ENCODE peak calls at places on chromosomes 6 and 20, in nine cellular contexts. R is tibial artery, O is prostate gland, Y is Panc1, T is right cardiac atrium, W is IMR-90, C is transverse colon, M is GM06990, J is fibroblast of lung. D is an unnamed sample.
A peak's percentile ranks its signal among the peaks of the same experiment; 100 is the strongest.

GRCh38 chr6:6816716-6817115 is 228.2 kb downstream of the LY86 start:
- DNase-seq in R (no peak), O (no peak), Y (no peak), T (no peak), W (no peak), C (no peak), M (no peak), J (no peak), D (no peak)

GRCh38 chr20:62615750-62616251 is 26.5 kb upstream of the SLCO4A1 start:
- DNase-seq in R (no peak), O (no peak), Y (no peak), T (peak; percentile 33), W (no peak), C (no peak), M (no peak), J (no peak), D (no peak)

GRCh38 chr6:106608080-106608668 is 21.1 kb downstream of the RTN4IP1 start:
- DNase-seq in R (no peak), O (peak; percentile 31), Y (peak; percentile 56), T (no peak), W (peak; percentile 49), C (peak; percentile 12), M (peak; percentile 36), J (peak; percentile 59), D (no peak)

GRCh38 chr20:37315293-37316110 is 26.0 kb downstream of the MANBAL start:
- DNase-seq in R (peak; percentile 82), O (no peak), Y (no peak), T (peak; percentile 93), W (peak; percentile 92), C (peak; percentile 57), M (peak; percentile 72), J (peak; percentile 92), D (peak; percentile 88)

GRCh38 chr20:22524393-22525015 is 59.9 kb downstream of the FOXA2 start:
- DNase-seq in R (no peak), O (no peak), Y (no peak), T (no peak), W (no peak), C (no peak), M (no peak), J (no peak), D (no peak)

GRCh38 chr6:100084301-100085161 is 90.5 kb upstream of the MCHR2 start:
- DNase-seq in R (no peak), O (no peak), Y (no peak), T (no peak), W (peak; percentile 2), C (no peak), M (no peak), J (peak; percentile 36), D (no peak)

GRCh38 chr6:14035448-14035847 is 82.1 kb upstream of the CD83 start:
- DNase-seq in R (no peak), O (no peak), Y (no peak), T (no peak), W (peak; percentile 96), C (no peak), M (no peak), J (peak; percentile 93), D (no peak)

GRCh38 chr6:158991017-158991723 is 8.8 kb downstream of the RSPH3 start:
- DNase-seq in R (no peak), O (no peak), Y (no peak), T (no peak), W (no peak), C (no peak), M (no peak), J (no peak), D (no peak)

GRCh38 chr20:63950701-63951397 is 5.4 kb downstream of the UCKL1 start:
- DNase-seq in R (no peak), O (no peak), Y (no peak), T (peak; percentile 77), W (no peak), C (no peak), M (no peak), J (no peak), D (no peak)

GRCh38 chr6:4380881-4381281 is 245.5 kb upstream of the ECI2 start:
- DNase-seq in R (no peak), O (no peak), Y (no peak), T (no peak), W (no peak), C (no peak), M (no peak), J (no peak), D (no peak)

GRCh38 chr6:147037881-147038280 is 166.3 kb upstream of the STXBP5 start:
- DNase-seq in R (no peak), O (no peak), Y (no peak), T (no peak), W (no peak), C (no peak), M (no peak), J (no peak), D (no peak)

GRCh38 chr6:81075974-81076373 is 676.5 kb downstream of the TENT5A start:
- DNase-seq in R (no peak), O (no peak), Y (no peak), T (no peak), W (peak; percentile 12), C (no peak), M (no peak), J (peak; percentile 8), D (no peak)

GRCh38 chr6:11810039-11810541 is 31.5 kb upstream of the ADTRP start:
- DNase-seq in R (peak; percentile 85), O (peak; percentile 24), Y (no peak), T (peak; percentile 86), W (peak; percentile 79), C (peak; percentile 91), M (no peak), J (peak; percentile 90), D (peak; percentile 91)

GRCh38 chr20:34925981-34926380 is 29.6 kb downstream of the GSS start:
- DNase-seq in R (no peak), O (no peak), Y (no peak), T (no peak), W (no peak), C (no peak), M (no peak), J (no peak), D (no peak)

GRCh38 chr6:113433506-113433991 is 423.6 kb upstream of the MARCKS start:
- DNase-seq in R (peak; percentile 79), O (peak; percentile 92), Y (no peak), T (peak; percentile 58), W (peak; percentile 83), C (peak; percentile 53), M (no peak), J (peak; percentile 92), D (peak; percentile 80)

GRCh38 chr20:31809656-31810055 is 9.5 kb upstream of the MYLK2 start:
- DNase-seq in R (no peak), O (no peak), Y (no peak), T (no peak), W (no peak), C (no peak), M (no peak), J (no peak), D (no peak)

GRCh38 chr6:95959291-95959690 is 56.5 kb upstream of the FUT9 start:
- DNase-seq in R (no peak), O (no peak), Y (no peak), T (no peak), W (no peak), C (no peak), M (no peak), J (no peak), D (no peak)

GRCh38 chr6:143621876-143622605 is 55.7 kb upstream of the PHACTR2 start:
- DNase-seq in R (no peak), O (no peak), Y (no peak), T (no peak), W (peak; percentile 46), C (no peak), M (no peak), J (no peak), D (no peak)

GRCh38 chr6:51613558-51613957 is 473.9 kb downstream of the PKHD1 start:
- DNase-seq in R (no peak), O (no peak), Y (no peak), T (no peak), W (no peak), C (no peak), M (no peak), J (no peak), D (no peak)

DNA sequence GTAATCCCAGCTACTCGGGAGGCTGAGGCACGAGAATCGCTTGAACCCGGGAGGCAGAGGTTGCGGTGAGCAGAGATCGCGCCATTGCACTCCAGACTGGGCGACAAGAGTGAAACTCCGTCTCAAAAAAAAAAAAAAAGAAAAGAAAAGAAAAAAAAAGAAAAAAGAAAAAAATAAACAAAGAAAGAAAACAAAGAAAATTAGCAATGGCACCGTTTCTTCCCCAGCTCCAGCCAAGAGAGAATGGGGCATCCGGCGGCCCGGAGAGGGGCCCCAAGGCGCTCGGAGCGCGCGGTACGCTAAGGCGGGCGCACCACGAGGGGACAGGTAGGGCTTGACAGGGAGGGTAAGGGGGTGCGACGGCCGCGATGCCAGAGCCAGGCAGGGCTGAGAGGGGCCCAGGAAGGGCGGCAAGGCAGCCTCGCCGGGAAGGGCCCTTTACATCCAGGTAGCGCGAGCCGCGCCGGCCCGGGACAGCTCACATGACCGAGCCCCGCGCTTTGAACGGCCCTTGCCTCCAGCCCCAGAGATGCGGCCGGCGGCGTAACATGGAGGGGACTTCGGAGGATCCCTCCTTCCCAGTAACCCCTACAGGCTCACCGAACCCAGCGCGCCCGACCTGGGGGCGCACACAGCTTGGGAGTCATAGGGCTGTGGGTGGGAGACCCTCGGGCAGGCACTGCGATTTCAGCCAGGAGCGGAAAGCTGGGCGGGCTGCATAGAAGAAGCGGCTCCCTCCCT is 1.4 kb downstream of the BMP7 start:
- DNase-seq in R (no peak), O (no peak), Y (no peak), T (no peak), W (no peak), C (no peak), M (no peak), J (no peak), D (no peak)
- H3K27me3 ChIP-seq in R (no peaks in the 10 kb centered on the region), O (no peaks in the 10 kb centered on the region), Y (peaks cover 6% of the 10 kb centered on the region), T (no peaks in the 10 kb centered on the region), W (peaks cover 68% of the 10 kb centered on the region), C (peaks cover 88% of the 10 kb centered on the region), M (peaks cover 2% of the 10 kb centered on the region), J (peaks cover 23% of the 10 kb centered on the region), D (peaks cover 8% of the 10 kb centered on the region)

GRCh38 chr6:47634210-47635047 is 64.0 kb upstream of the ADGRF4 start:
- DNase-seq in R (no peak), O (no peak), Y (no peak), T (no peak), W (no peak), C (peak; percentile 72), M (no peak), J (no peak), D (no peak)
- H3K27me3 ChIP-seq in R (no peaks in the 10 kb centered on the region), O (no peaks in the 10 kb centered on the region), Y (no peaks in the 10 kb centered on the region), T (no peaks in the 10 kb centered on the region), W (no peaks in the 10 kb centered on the region), C (no peaks in the 10 kb centered on the region), M (no peaks in the 10 kb centered on the region), J (no peaks in the 10 kb centered on the region), D (no peaks in the 10 kb centered on the region)

GRCh38 chr20:16005612-16006493 is 567.4 kb downstream of the KIF16B start:
- DNase-seq in R (no peak), O (no peak), Y (no peak), T (no peak), W (no peak), C (no peak), M (no peak), J (no peak), D (no peak)
- H3K27me3 ChIP-seq in R (no peaks in the 10 kb centered on the region), O (no peaks in the 10 kb centered on the region), Y (no peaks in the 10 kb centered on the region), T (no peaks in the 10 kb centered on the region), W (no peaks in the 10 kb centered on the region), C (no peaks in the 10 kb centered on the region), M (no peaks in the 10 kb centered on the region), J (no peaks in the 10 kb centered on the region), D (no peaks in the 10 kb centered on the region)

DNA sequence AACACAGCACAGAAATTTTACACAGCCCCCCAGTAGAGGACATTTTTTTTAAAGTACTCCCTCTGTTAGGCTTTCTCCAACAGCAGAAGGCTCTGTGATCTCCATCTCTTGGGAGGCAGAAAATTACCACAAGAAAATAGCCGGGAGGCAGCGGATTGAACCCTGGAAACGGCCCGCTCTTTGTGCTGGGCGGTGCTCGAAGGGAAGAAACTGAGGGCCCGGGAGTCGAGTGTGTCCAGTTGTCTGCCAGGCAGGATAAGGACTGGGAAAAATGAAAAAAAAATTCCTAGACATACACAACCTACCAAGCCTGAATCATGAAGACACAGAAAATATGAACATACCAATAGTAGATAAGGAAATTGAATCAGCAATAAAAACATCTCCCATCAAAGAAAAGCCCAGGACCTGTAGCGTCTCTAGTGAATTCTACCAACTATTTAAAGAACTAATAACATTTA is 31.5 kb downstream of the POM121L2 start:
- DNase-seq in R (no peak), O (no peak), Y (no peak), T (no peak), W (no peak), C (no peak), M (no peak), J (no peak), D (no peak)
- H3K27me3 ChIP-seq in R (peaks cover 6% of the 10 kb centered on the region), O (peaks cover 46% of the 10 kb centered on the region), Y (no peaks in the 10 kb centered on the region), T (peaks cover 16% of the 10 kb centered on the region), W (peaks cover 29% of the 10 kb centered on the region), C (peaks cover 99% of the 10 kb centered on the region), M (no peaks in the 10 kb centered on the region), J (peaks cover 12% of the 10 kb centered on the region), D (peaks cover 33% of the 10 kb centered on the region)